ENCODE peak calls at places on chromosome 11, in seven cellular contexts. N is IMR-90, F is adrenal gland, K is heart left ventricle, H is stomach, A is esophagus squamous epithelium, O is uterus. D is an unnamed sample.

GRCh38 chr11:39432929-39433328 is 2026.5 kb downstream of the LRRC4C start:
- DNase-seq in F (no peak), H (no peak), A (no peak), O (no peak), N (no peak), K (no peak), D (no peak)

GRCh38 chr11:11657101-11657935 is 35.5 kb upstream of the GALNT18 start:
- DNase-seq in A (no peak), K (no peak), H (no peak), O (no peak), N (no peak), F (no peak), D (no peak)

GRCh38 chr11:64553554-64554201 is 37.3 kb upstream of the SLC22A12 start:
- DNase-seq in O (peak), H (peak), K (peak), A (no peak), F (peak), N (peak), D (peak)

GRCh38 chr11:68328374-68329091 is 16.1 kb downstream of the LRP5 start:
- DNase-seq in N (no peak), A (no peak), H (peak), F (no peak), O (no peak), K (no peak), D (no peak)

GRCh38 chr11:128862913-128863660 is 4.0 kb downstream of the KCNJ1 start:
- DNase-seq in O (no peak), N (peak), H (no peak), F (no peak), A (no peak), K (no peak), D (no peak)

GRCh38 chr11:44530413-44531115 is 34.9 kb upstream of the CD82 start:
- DNase-seq in O (no peak), F (no peak), H (no peak), N (peak), K (no peak), A (no peak), D (peak)

GRCh38 chr11:8726395-8726794 is 43.8 kb downstream of the RPL27A start:
- DNase-seq in A (no peak), O (no peak), N (no peak), H (no peak), K (no peak), F (no peak), D (no peak)

GRCh38 chr11:74776546-74776945 is 27.9 kb downstream of the RNF169 start:
- DNase-seq in F (no peak), A (no peak), N (no peak), H (no peak), K (no peak), O (no peak), D (no peak)

GRCh38 chr11:125974284-125974683 is 28.4 kb downstream of the VSIG10L2 start:
- DNase-seq in A (no peak), N (no peak), F (no peak), O (no peak), H (no peak), K (no peak), D (no peak)

GRCh38 chr11:133928628-133929059 is 28.1 kb downstream of the IGSF9B start:
- DNase-seq in N (no peak), K (no peak), O (no peak), A (no peak), F (no peak), H (peak), D (no peak)

GRCh38 chr11:65505434-65506315 is 6.8 kb downstream of the MALAT1 start:
- DNase-seq in N (peak), K (no peak), H (no peak), O (no peak), A (no peak), F (peak), D (no peak)

GRCh38 chr11:64767344-64768299 is 7.8 kb upstream of the PYGM start:
- DNase-seq in H (peak), O (no peak), N (peak), F (peak), A (no peak), K (peak), D (peak)

GRCh38 chr11:16862733-16863132 is 124.3 kb downstream of the C11orf58 start:
- DNase-seq in N (no peak), A (no peak), O (no peak), F (no peak), K (no peak), H (no peak), D (peak)

GRCh38 chr11:113493205-113493604 is 18.0 kb upstream of the DRD2 start:
- DNase-seq in A (no peak), N (no peak), F (no peak), O (no peak), H (no peak), K (no peak), D (no peak)

GRCh38 chr11:69876013-69876412 is 56.8 kb upstream of the FGF3 start:
- DNase-seq in A (no peak), F (peak), O (peak), K (no peak), N (no peak), H (peak), D (no peak)

GRCh38 chr11:69874984-69875673 is 55.9 kb upstream of the FGF3 start:
- DNase-seq in N (no peak), O (peak), H (no peak), F (peak), A (no peak), K (no peak), D (no peak)

GRCh38 chr11:69878144-69878883 is 59.1 kb upstream of the FGF3 start:
- DNase-seq in H (no peak), A (no peak), K (no peak), N (no peak), O (peak), F (no peak), D (no peak)

GRCh38 chr11:69878927-69879733 is 59.9 kb upstream of the FGF3 start:
- DNase-seq in K (no peak), H (no peak), F (no peak), O (no peak), A (no peak), N (no peak), D (no peak)

DNA sequence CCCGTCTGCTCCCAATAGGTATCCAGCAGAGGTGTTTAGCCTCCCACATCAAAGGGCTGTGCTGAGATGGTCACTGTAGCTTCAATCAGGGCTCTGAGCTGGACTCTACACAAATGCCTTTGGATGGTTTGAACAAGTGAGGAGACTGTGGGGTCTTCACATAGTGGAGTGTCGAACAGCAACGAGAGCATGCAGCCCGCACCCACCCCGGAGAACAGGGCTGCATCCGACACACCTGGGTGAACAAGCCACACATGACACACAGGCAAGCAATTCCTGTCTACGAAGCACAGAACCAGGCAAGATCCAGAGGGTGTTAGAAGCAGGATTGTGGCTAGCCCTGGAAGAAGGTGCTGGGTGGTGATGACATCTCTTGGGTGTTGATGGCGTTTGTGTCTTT is 58.0 kb upstream of the FGF3 start:
- DNase-seq in H (no peak), O (peak), N (no peak), F (peak), A (no peak), K (no peak), D (no peak)
- TF ChIP-seq POLR2A in H (no peak), O (no peak), N (no peak), F (no peak), A (no peak), K (no peak), D (no peak)

DNA sequence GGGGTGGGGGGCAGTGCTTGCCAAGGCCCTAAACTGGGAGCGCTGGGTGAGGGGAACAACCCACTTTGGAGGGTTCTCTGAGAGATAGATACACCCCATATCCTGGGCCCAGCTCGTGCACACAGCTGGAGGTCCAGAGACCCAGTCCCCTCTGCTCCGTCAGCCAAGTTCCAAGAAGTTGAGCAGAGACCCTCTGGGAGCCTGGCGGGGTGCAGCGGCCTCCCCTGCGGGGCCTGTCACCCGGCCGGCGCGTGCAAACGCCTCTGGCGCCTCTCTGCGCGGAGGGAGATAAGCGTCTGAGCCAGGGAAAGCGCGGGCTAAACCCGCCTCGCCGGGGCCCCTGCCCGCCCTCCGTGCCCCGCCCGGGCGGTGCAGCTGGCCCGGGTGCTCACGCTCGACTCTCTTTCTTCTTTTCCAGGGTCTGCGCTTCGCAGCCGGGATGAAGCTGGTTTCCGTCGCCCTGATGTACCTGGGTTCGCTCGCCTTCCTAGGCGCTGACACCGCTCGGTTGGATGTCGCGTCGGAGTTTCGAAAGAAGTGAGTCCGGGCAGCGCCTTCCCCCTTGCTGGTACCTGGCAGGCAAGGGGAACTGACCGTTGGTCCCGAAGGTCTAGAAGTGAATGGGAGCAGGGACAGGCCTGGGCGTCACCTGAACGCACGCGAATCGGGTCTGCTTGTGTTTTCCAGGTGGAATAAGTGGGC is 540 bp downstream of the ADM start:
- DNase-seq in F (peak), H (peak), A (no peak), K (peak), O (peak), N (peak), D (peak)
- TF ChIP-seq POLR2A in F (no peak), H (no peak), A (no peak), K (no peak), O (no peak), N (no peak), D (no peak)

DNA sequence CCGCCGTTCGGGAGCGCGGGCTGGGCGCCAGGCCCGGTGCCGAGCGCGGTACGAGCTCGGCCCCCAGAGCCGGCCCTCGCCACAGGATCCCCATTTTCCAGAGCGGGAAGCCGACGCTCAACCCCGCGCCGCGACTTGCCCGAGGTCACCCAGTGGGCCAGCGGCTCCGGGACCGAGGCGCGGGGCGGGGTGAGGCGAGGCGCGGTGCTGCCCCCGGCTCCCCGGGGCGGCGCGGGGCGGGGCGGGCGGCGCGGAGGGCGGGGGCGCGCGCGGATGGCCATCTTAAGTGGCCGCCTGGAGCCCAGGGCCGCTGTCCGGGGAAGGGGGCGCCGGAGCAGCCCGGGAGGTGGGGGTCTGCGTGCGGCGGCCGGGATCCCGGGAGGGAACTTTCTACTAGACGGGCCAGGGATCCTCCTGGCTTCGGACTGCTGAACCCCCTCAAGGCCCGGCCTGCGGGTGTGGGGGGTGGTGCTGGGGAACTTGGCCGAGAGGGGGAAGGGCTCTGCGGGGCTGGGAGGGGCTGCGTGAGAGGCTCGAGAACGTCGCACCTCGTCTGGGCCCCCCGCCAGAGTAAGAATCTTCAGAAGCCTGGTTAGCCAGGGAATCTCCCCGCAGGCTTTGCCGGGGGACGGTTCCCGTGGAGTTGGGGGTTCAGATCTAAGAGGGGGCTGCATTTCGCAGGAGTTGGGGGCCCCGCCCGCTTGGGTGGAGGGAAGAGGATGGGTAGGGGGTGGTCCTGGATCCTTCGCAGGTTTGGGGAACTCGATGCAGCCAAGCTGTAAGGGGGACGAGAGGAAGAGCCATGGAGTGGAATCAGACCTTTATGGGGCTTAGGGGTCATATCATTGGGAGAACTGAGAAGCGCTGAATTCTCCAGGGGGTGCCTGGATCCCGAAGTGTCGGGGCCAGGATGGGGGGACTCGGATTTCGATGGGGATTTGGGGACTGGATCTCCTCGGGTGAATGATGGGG is 666 bp upstream of the INPPL1 start:
- DNase-seq in A (no peak), H (peak), O (peak), N (peak), F (peak), K (peak), D (peak)
- TF ChIP-seq POLR2A in A (no peak), H (no peak), O (no peak), N (no peak), F (no peak), K (no peak), D (no peak)

DNA sequence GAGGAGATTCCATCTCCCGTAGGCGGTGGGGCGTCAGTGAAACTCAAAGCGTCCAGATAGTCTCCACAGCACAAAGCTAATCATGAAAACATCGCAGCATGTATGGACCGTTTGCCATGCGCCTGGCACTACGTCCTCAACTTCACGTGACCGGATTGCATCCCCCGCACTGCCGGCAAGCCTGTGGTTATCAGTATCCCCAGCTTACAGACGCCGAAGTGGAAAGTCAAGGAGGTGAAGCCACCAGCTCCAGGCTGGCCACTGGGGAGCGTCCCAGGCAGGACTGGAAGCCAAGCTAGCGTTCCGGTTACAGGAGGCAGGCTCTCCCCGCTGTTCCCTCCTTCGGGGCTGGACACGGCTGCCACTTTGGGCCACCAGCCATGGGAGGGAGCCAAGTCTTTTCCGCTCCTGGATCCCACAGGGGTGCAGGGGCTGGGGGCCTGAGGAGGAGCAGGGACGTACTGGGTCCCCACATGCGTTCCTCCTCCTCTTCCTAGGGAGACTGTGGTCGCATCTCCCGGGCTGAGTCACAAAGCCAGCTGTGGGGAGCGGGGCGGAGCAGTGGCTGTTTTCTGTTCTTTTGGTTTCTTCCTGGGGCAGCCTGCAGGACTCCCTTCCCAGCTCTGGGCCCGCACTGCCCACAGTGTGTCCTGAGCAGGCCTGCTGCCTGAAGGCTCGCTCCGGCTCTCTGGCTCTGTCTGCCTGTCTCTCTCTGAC is 4.3 kb upstream of the OSBPL5 start:
- DNase-seq in F (peak), H (peak), A (no peak), K (peak), O (peak), N (peak), D (peak)
- TF ChIP-seq POLR2A in F (no peak), H (no peak), A (no peak), K (peak), O (no peak), N (no peak), D (peak)

DNA sequence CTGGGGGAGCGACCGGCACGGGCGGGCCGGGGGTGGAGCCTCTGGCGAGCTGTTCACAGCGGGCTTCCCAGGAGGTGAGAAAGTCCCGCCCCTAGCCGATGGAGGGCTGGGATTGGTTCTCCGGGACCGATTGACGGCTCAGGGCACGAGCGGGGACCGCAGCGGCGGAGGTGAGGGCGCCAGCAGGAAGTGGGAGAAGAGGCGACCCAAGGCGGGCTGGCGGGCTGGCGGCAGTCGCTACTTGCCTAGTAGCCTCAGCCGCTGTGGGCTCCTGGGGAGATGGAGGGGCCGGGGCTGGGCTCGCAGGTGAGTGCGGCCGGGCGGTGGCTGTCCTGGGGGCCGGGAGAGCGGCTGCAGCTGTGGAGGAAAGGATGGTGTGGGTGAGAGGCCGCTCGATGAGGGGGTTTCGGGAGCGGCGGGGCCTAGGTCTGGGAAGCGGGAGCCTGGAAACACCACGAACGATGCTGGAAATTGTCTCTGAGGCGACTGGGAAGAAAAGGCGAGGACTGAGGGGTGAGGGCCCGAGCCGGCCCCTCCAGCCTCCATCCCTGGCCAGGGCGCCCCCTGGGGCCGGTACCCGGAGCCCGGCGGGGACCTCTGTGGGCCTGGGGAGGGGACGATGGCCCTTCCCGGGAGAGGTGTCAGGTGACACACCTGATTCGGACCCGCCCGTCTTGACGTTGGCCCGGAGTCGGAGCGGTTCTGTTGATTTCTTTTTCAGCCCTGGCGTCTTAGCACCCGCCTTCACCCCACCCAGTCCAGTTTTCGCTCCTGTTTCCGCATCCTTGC is at the start of gene ZDHHC13:
- DNase-seq in A (peak), H (peak), O (peak), F (peak), K (peak), N (peak), D (peak)
- TF ChIP-seq POLR2A in A (peak), H (no peak), O (peak), F (no peak), K (peak), N (peak), D (peak)

GRCh38 chr11:394858-395655 is 1.0 kb downstream of the PKP3 start:
- DNase-seq in F (no peak), A (no peak), H (no peak), O (no peak), N (no peak), K (no peak), D (no peak)

GRCh38 chr11:394034-394857 is at the start of gene PKP3:
- DNase-seq in K (no peak), F (no peak), O (no peak), N (peak), A (no peak), H (peak), D (peak)

GRCh38 chr11:392102-392777 is 1.8 kb upstream of the PKP3 start:
- DNase-seq in H (no peak), O (no peak), F (no peak), A (no peak), K (no peak), N (no peak), D (no peak)

GRCh38 chr11:391117-392017 is 2.6 kb upstream of the PKP3 start:
- DNase-seq in H (no peak), K (no peak), A (no peak), O (no peak), N (no peak), F (no peak), D (no peak)

GRCh38 chr11:393219-394033 is 583 bp upstream of the PKP3 start:
- DNase-seq in K (no peak), N (peak), F (no peak), O (no peak), H (peak), A (no peak), D (no peak)
- TF ChIP-seq POLR2A in K (no peak), N (no peak), F (no peak), O (no peak), H (no peak), A (no peak), D (no peak)

DNA sequence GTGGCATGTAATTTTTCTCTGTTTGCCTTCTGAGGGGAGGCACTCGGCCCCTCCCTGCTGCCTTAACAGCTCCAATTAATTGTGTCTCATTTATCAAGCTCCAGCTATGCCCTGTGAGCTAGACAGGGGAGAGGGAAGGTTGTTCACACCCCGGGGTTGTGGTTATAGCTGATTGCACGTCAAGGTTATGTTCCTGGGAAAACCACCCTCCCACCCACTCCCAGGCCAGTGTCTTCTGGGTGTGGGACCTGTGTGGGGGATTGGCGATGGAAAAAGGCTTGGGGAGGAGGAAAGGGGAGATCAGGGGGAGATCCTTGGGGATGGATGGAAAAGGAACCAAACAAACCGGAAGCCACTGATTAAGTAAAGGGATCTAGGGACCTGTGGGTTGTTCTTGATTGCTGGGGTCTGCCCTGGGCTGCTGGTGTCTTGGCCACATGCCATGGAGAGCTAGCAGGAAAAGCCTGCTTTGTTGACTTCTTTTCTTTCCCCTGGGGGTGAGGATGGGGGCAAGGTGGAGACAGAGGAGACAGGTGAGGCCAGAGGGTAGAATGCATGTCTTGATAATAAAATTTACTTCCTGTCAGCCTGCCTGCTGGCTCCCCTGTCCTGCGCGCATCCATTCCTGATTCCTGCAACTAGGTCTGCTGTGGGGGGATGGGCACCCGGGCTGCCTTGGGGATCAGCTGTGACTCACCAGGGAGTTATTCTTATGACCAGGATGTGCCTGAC is 13.5 kb upstream of the SORL1-AS1 start:
- DNase-seq in H (peak), O (peak), F (peak), A (no peak), N (peak), K (peak), D (no peak)
- TF ChIP-seq POLR2A in H (no peak), O (no peak), F (no peak), A (no peak), N (no peak), K (no peak), D (no peak)